ENCODE peak calls at places on chromosome 6, in ten cellular contexts. H is right atrium auricular region, G is transverse colon, C is lung, Z is GM12878, U is fibroblast of lung, S is heart left ventricle, L is thyroid gland, F is pancreas, P is ascending aorta. W is an unnamed sample.

GRCh38 chr6:12233693-12234551 is 56.2 kb upstream of the EDN1 start:
- DNase-seq in S (no peak), L (peak), C (peak), Z (peak), G (peak), P (peak), U (peak), F (peak), H (no peak), W (peak)

GRCh38 chr6:150395388-150396009 is 26.7 kb downstream of the IYD start:
- DNase-seq in U (peak), F (peak), Z (no peak), G (peak), S (peak), L (peak), C (peak), P (no peak), H (no peak), W (peak)

GRCh38 chr6:142152731-142153130 is 5.7 kb downstream of the VTA1 start:
- DNase-seq in U (peak), H (no peak), C (no peak), G (no peak), Z (no peak), S (no peak), L (no peak), P (no peak), F (no peak), W (no peak)

GRCh38 chr6:126539022-126539421 is 199.1 kb downstream of the CENPW start:
- DNase-seq in S (no peak), G (no peak), Z (no peak), H (no peak), U (peak), F (no peak), C (no peak), P (no peak), L (no peak), W (no peak)

GRCh38 chr6:34867484-34867883 is 20.4 kb downstream of the TAF11 start:
- DNase-seq in G (no peak), C (no peak), L (no peak), Z (no peak), S (no peak), F (no peak), P (no peak), H (no peak), U (no peak), W (no peak)

GRCh38 chr6:28756555-28756918 is 167.2 kb downstream of the TRIM27 start:
- DNase-seq in P (no peak), F (no peak), Z (no peak), L (no peak), C (no peak), U (no peak), H (no peak), G (no peak), S (no peak), W (no peak)

GRCh38 chr6:147756000-147756399 is 247.5 kb downstream of the SAMD5 start:
- DNase-seq in P (no peak), F (no peak), G (no peak), S (no peak), C (no peak), Z (no peak), H (no peak), U (no peak), L (no peak), W (no peak)

GRCh38 chr6:5681480-5681879 is 325.2 kb downstream of the NRN1 start:
- DNase-seq in F (no peak), Z (no peak), C (no peak), G (no peak), S (no peak), L (no peak), U (no peak), P (no peak), H (no peak), W (no peak)

GRCh38 chr6:63573899-63574553 is 1.7 kb downstream of the LOC128125822 start:
- DNase-seq in C (peak), U (peak), Z (peak), S (no peak), G (peak), F (peak), H (no peak), P (peak), L (peak), W (peak)

GRCh38 chr6:119323926-119324325 is 25.6 kb downstream of the MAN1A1 start:
- DNase-seq in C (no peak), G (no peak), Z (no peak), L (no peak), S (no peak), F (no peak), U (no peak), H (no peak), P (no peak), W (no peak)

GRCh38 chr6:128478230-128479047 is 42.0 kb downstream of the PTPRK start:
- DNase-seq in U (no peak), P (no peak), F (no peak), H (no peak), C (no peak), S (no peak), G (peak), Z (no peak), L (no peak), W (no peak)

GRCh38 chr6:169866668-169867521 is 115.5 kb downstream of the ERMARD start:
- DNase-seq in H (no peak), S (peak), G (no peak), Z (no peak), C (no peak), U (no peak), P (no peak), L (no peak), F (no peak), W (peak)

GRCh38 chr6:158042245-158042798 is 60.7 kb downstream of the SYNJ2 start:
- DNase-seq in H (peak), Z (no peak), U (peak), F (no peak), L (peak), C (no peak), G (no peak), S (no peak), P (peak), W (peak)

GRCh38 chr6:32133786-32134185 is 3.7 kb upstream of the FKBPL start:
- DNase-seq in H (no peak), C (no peak), L (no peak), F (no peak), P (no peak), U (peak), G (no peak), Z (no peak), S (no peak), W (no peak)

GRCh38 chr6:79810153-79810806 is 137.1 kb downstream of the ELOVL4 start:
- DNase-seq in P (no peak), H (no peak), C (no peak), U (no peak), S (no peak), Z (no peak), L (peak), G (no peak), F (no peak), W (no peak)

GRCh38 chr6:149060985-149061760 is 256.3 kb upstream of the TAB2 start:
- DNase-seq in L (no peak), G (peak), P (no peak), H (no peak), U (peak), S (no peak), C (no peak), Z (no peak), F (peak), W (no peak)

GRCh38 chr6:82182756-82183155 is 64.8 kb downstream of the IBTK start:
- DNase-seq in S (no peak), C (no peak), G (no peak), P (no peak), H (no peak), L (no peak), F (no peak), Z (no peak), U (peak), W (no peak)

GRCh38 chr6:28772480-28773381 is 151.1 kb downstream of the TRIM27 start:
- DNase-seq in S (no peak), F (no peak), G (no peak), L (no peak), P (no peak), Z (no peak), C (no peak), H (no peak), U (no peak), W (no peak)

GRCh38 chr6:35360349-35361138 is 18.2 kb downstream of the PPARD start:
- DNase-seq in C (peak), Z (no peak), P (no peak), U (peak), S (peak), F (peak), G (no peak), H (no peak), L (peak), W (peak)

GRCh38 chr6:144390202-144390601 is 105.1 kb downstream of the UTRN start:
- DNase-seq in C (no peak), F (no peak), Z (no peak), U (no peak), P (no peak), L (no peak), G (no peak), S (no peak), H (no peak), W (no peak)

GRCh38 chr6:167770291-167770955 is 56.3 kb upstream of the AFDN start:
- DNase-seq in Z (no peak), S (no peak), U (no peak), F (no peak), G (no peak), H (no peak), C (no peak), L (no peak), P (no peak), W (no peak)

GRCh38 chr6:42417641-42418112 is 34.0 kb downstream of the TRERF1 start:
- DNase-seq in S (no peak), L (no peak), H (no peak), G (no peak), C (no peak), Z (no peak), U (peak), P (no peak), F (no peak), W (no peak)

GRCh38 chr6:97437087-97437486 is 154.1 kb upstream of the MMS22L start:
- DNase-seq in F (no peak), L (no peak), U (peak), H (no peak), S (no peak), P (no peak), Z (no peak), G (no peak), C (no peak), W (no peak)

DNA sequence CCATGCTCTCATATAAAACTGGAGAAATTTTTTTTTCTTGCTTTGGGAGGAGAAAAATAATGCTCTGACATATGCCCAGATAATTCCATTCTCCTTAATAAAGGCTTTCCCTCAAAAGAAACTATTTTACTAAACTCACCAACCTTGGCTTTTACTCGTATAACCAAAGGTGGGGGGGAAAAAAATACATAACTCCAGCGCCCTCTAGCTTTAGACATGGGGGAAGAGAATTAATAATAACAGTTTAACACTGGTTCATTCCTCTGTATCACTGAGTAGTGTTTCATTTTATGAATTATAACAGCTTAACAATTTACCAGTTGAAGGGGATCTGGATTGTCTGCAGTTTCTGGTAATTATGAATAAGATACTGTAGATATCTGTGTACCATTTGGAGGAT is 1226.1 kb downstream of the GRIK2 start:
- DNase-seq in Z (no peak), S (no peak), G (no peak), H (no peak), F (no peak), C (no peak), L (no peak), P (no peak), U (peak), W (no peak)
- TF ChIP-seq CTCF in Z (peak), S (peak), G (no peak), H (no peak), F (no peak), C (no peak), L (peak), P (no peak), U (no peak), W (peak)

DNA sequence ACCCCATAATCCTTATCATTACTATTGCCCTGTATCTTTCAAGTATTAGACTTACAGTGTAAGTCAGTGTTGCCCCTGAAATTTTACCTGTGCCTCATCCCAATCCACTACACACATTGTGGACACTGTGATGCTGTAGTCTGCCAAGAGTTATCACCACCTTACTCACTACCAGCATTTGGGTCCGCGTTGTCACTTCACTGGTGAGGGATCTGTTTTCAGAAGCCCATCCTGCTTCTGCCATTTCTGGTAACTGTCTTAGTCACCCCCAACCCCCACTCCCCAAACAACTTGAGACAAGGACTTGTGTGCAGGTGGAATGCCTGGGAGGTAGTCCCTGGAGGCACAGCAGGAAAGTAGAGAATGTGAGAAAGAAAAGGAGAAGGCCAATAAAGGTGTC is 6.0 kb upstream of the RAB44 start:
- DNase-seq in H (no peak), S (no peak), F (no peak), L (no peak), P (no peak), C (no peak), U (no peak), Z (no peak), G (no peak), W (no peak)
- H3K27ac ChIP-seq in H (no peak), S (no peak), F (no peak), L (no peak), P (no peak), C (no peak), U (no peak), Z (no peak), G (no peak), W (no peak)

DNA sequence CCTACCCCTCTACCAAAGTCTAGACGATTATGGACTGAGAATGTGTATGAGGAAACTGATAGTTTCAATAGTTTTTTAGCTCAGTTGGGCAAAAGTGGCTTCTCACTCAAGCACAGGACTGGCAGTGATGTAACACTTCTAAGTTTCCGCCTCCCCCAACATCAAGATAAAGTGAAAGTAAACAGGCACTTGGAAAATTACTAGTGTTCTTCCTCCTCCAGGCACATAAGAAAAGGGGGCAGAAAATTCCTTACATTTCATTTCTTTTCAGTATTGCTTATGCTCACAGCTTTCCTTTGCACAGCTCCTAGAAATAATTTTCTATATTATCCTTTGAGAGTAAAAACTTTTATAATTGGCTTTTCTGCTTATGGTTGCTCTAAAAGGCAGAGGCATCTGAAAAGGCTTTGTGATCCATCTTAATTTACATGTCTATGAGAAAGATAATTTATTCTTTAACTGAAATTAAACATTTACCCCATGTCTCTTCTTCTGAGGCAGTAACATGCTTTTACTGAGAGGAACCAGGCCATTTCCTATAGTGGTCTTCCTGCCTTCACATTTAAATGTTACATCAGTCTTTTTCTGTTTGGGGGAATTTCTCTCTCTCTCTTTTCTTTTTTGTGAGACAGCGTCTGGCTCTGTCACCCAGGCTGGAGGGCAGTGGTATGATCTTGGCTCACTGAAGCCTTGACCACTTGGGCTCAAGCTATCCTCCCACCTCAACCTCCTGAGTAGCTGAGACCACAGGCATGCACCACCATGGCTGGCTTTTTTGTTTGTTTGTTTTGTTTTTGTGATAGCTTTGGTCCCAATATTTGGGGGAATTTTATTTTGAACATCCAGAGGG is 65.0 kb upstream of the EEF1A1 start:
- DNase-seq in C (peak), S (peak), P (peak), U (peak), Z (peak), G (peak), F (peak), L (peak), H (no peak), W (peak)
- H3K4me3 ChIP-seq in C (no peak), S (peak), P (peak), U (peak), Z (peak), G (peak), F (peak), L (no peak), H (peak), W (no peak)

GRCh38 chr6:152727507-152727906 is 23.1 kb upstream of the VIP start:
- DNase-seq in H (no peak), G (no peak), U (no peak), Z (no peak), C (no peak), F (no peak), P (no peak), L (no peak), S (no peak), W (no peak)
- TF ChIP-seq CTCF in H (no peak), G (no peak), U (no peak), Z (no peak), C (no peak), F (no peak), P (no peak), L (no peak), S (no peak), W (no peak)

W was measured in testis.